ENCODE peak calls at places on chromosomes 1 and 21, in seven cellular contexts. One of them, this sample, is unnamed.

GRCh38 chr1:109534307-109534858 is 5.3 kb upstream of the GPR61 start:
- DNase-seq in A549: no peak
- DNase-seq in H54: no peak
- DNase-seq in transverse colon: no peak
- DNase-seq in heart left ventricle: no peak
- DNase-seq in endothelial cell of umbilical vein: no peak
- DNase-seq in GM12892: no peak
- DNase-seq in this sample: no peak

GRCh38 chr1:39788758-39789570 is at the start of gene BMP8B:
- DNase-seq in A549: peak; percentile 59
- DNase-seq in H54: no peak
- DNase-seq in transverse colon: peak; percentile 82
- DNase-seq in heart left ventricle: peak; percentile 62
- DNase-seq in endothelial cell of umbilical vein: no peak
- DNase-seq in GM12892: peak; percentile 73
- DNase-seq in this sample: no peak

GRCh38 chr1:97677702-97678101 is 243.1 kb downstream of the DPYD start:
- DNase-seq in A549: no peak
- DNase-seq in H54: no peak
- DNase-seq in transverse colon: no peak
- DNase-seq in heart left ventricle: no peak
- DNase-seq in endothelial cell of umbilical vein: no peak
- DNase-seq in GM12892: no peak
- DNase-seq in this sample: no peak

GRCh38 chr1:14320518-14320917 is 278.0 kb upstream of the KAZN start:
- DNase-seq in A549: no peak
- DNase-seq in H54: peak; percentile 4
- DNase-seq in transverse colon: no peak
- DNase-seq in heart left ventricle: no peak
- DNase-seq in endothelial cell of umbilical vein: no peak
- DNase-seq in GM12892: no peak
- DNase-seq in this sample: no peak

GRCh38 chr1:99820546-99820945 is 29.6 kb upstream of the AGL start:
- DNase-seq in A549: no peak
- DNase-seq in H54: no peak
- DNase-seq in transverse colon: no peak
- DNase-seq in heart left ventricle: no peak
- DNase-seq in endothelial cell of umbilical vein: no peak
- DNase-seq in GM12892: no peak
- DNase-seq in this sample: no peak

GRCh38 chr21:44012474-44013379 is 618 bp downstream of the TRAPPC10 start:
- DNase-seq in A549: peak; percentile 19
- DNase-seq in H54: peak; percentile 75
- DNase-seq in transverse colon: peak; percentile 83
- DNase-seq in heart left ventricle: peak; percentile 64
- DNase-seq in endothelial cell of umbilical vein: peak; percentile 24
- DNase-seq in GM12892: peak; percentile 83
- DNase-seq in this sample: peak; percentile 65

GRCh38 chr1:243944429-243945160 is 94.6 kb upstream of the AKT3 start:
- DNase-seq in A549: peak; percentile 69
- DNase-seq in H54: no peak
- DNase-seq in transverse colon: no peak
- DNase-seq in heart left ventricle: no peak
- DNase-seq in endothelial cell of umbilical vein: peak; percentile 28
- DNase-seq in GM12892: no peak
- DNase-seq in this sample: peak; percentile 14

GRCh38 chr1:180917306-180918065 is 4.8 kb downstream of the KIAA1614 start:
- DNase-seq in A549: peak; percentile 25
- DNase-seq in H54: no peak
- DNase-seq in transverse colon: no peak
- DNase-seq in heart left ventricle: no peak
- DNase-seq in endothelial cell of umbilical vein: no peak
- DNase-seq in GM12892: no peak
- DNase-seq in this sample: no peak

GRCh38 chr1:246113555-246114095 is 393.5 kb downstream of the SMYD3 start:
- DNase-seq in A549: no peak
- DNase-seq in H54: no peak
- DNase-seq in transverse colon: no peak
- DNase-seq in heart left ventricle: no peak
- DNase-seq in endothelial cell of umbilical vein: peak; percentile 84
- DNase-seq in GM12892: no peak
- DNase-seq in this sample: no peak

GRCh38 chr1:7407547-7407895 is 363.6 kb upstream of the VAMP3 start:
- DNase-seq in A549: no peak
- DNase-seq in H54: no peak
- DNase-seq in transverse colon: no peak
- DNase-seq in heart left ventricle: no peak
- DNase-seq in endothelial cell of umbilical vein: no peak
- DNase-seq in GM12892: no peak
- DNase-seq in this sample: no peak

GRCh38 chr1:2237773-2238172 is 9.7 kb downstream of the SKI start:
- DNase-seq in A549: no peak
- DNase-seq in H54: no peak
- DNase-seq in transverse colon: no peak
- DNase-seq in heart left ventricle: peak; percentile 10
- DNase-seq in endothelial cell of umbilical vein: no peak
- DNase-seq in GM12892: no peak
- DNase-seq in this sample: no peak

GRCh38 chr21:45154511-45155508 is 80.4 kb downstream of the ADARB1 start:
- DNase-seq in A549: no peak
- DNase-seq in H54: peak; percentile 75
- DNase-seq in transverse colon: no peak
- DNase-seq in heart left ventricle: no peak
- DNase-seq in endothelial cell of umbilical vein: no peak
- DNase-seq in GM12892: no peak
- DNase-seq in this sample: no peak

GRCh38 chr21:42837421-42838211 is 41.7 kb downstream of the WDR4 start:
- DNase-seq in A549: no peak
- DNase-seq in H54: no peak
- DNase-seq in transverse colon: no peak
- DNase-seq in heart left ventricle: no peak
- DNase-seq in endothelial cell of umbilical vein: no peak
- DNase-seq in GM12892: peak; percentile 29
- DNase-seq in this sample: no peak

GRCh38 chr1:27538793-27539192 is 48.8 kb upstream of the WASF2 start:
- DNase-seq in A549: peak; percentile 28
- DNase-seq in H54: peak; percentile 54
- DNase-seq in transverse colon: no peak
- DNase-seq in heart left ventricle: no peak
- DNase-seq in endothelial cell of umbilical vein: no peak
- DNase-seq in GM12892: no peak
- DNase-seq in this sample: no peak

GRCh38 chr1:208654241-208654640 is 410.1 kb upstream of the PLXNA2 start:
- DNase-seq in A549: peak; percentile 4
- DNase-seq in H54: no peak
- DNase-seq in transverse colon: no peak
- DNase-seq in heart left ventricle: no peak
- DNase-seq in endothelial cell of umbilical vein: peak; percentile 23
- DNase-seq in GM12892: no peak
- DNase-seq in this sample: peak; percentile 12

GRCh38 chr1:234899041-234899787 is 229.4 kb downstream of the TOMM20 start:
- DNase-seq in A549: no peak
- DNase-seq in H54: no peak
- DNase-seq in transverse colon: no peak
- DNase-seq in heart left ventricle: peak; percentile 67
- DNase-seq in endothelial cell of umbilical vein: peak; percentile 49
- DNase-seq in GM12892: no peak
- DNase-seq in this sample: peak; percentile 44
- TF ChIP-seq POLR2A in A549: no peak
- TF ChIP-seq POLR2A in H54: no peak
- TF ChIP-seq POLR2A in transverse colon: no peak
- TF ChIP-seq POLR2A in heart left ventricle: no peak
- TF ChIP-seq POLR2A in endothelial cell of umbilical vein: no peak
- TF ChIP-seq POLR2A in GM12892: no peak
- TF ChIP-seq POLR2A in this sample: no peak

DNA sequence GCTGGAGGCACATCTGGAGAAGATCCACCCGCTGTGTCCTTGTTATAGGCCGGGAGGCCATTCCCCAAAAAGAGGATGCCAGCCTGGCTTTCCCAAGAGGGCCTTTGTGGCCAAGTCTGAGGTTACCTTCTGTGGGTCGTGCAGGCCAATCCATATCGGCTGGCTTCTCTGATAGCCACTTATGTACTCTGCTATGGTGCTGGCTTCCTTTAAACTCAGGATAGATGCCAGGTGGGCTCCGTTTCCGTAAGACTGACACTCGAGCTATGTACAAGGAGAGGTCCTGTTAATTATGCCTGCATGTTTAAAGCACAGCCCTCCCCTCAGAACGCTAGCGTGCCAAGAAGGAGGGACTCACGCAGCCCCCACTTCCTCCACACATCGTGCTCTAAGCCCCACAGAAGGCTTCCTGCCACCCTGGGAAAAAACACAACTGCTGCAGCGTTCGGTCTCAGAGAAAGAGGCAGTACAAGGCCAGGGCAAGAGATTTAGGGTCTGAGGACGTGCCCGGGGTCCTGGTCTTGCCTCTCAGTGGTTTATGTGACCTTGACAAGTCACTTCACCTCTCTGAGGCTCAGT is 11.6 kb downstream of the REG4 start:
- DNase-seq in A549: no peak
- DNase-seq in H54: no peak
- DNase-seq in transverse colon: no peak
- DNase-seq in heart left ventricle: no peak
- DNase-seq in endothelial cell of umbilical vein: no peak
- DNase-seq in GM12892: no peak
- DNase-seq in this sample: no peak
- TF ChIP-seq POLR2A in A549: no peak
- TF ChIP-seq POLR2A in H54: no peak
- TF ChIP-seq POLR2A in transverse colon: no peak
- TF ChIP-seq POLR2A in heart left ventricle: no peak
- TF ChIP-seq POLR2A in endothelial cell of umbilical vein: no peak
- TF ChIP-seq POLR2A in GM12892: no peak
- TF ChIP-seq POLR2A in this sample: no peak

DNA sequence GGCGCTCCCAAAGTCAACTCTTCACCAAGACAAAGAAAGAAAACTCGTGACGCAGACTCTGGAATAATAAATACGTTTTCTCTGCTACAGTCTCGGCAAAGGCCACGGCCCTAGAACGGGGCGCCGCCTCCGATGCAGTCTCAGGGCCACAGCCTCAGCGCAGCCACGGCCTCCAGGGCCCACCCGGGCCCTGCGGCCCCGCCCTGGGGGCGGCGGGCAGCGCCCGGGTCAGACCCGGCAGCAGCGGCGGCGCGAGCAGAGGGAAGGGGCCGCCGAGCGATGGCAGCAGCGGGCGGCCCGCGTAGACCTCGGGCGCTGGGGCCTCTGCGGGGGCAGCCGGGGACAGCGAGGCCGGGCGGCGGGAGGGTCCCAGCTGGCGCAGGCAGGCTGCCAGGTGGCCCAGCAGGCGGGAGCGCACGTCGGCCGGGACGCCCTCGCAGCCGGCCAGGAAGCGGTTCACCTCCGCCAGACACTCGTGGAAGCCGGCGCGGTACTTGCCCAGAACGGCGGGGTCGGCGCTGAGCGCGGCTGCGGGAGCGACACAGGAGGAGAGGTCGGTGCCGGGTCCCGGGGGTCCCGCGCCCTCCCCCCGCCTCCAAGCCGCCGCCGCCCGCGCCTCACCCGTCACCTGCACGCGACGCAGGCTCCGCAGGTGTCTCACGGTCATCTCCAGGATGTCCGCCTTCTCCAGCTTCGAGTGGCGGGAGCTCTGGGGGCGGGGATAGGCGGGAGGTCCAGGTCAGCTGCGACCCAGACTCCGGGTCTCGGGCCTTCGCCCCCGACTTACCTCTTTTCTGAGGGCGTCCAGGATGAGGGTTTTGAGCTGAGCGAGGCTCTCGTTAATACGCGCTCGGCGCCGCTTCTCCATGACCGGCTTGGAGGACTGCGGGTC is 746 bp downstream of the HES4 start:
- DNase-seq in A549: no peak
- DNase-seq in H54: no peak
- DNase-seq in transverse colon: no peak
- DNase-seq in heart left ventricle: peak; percentile 41
- DNase-seq in endothelial cell of umbilical vein: no peak
- DNase-seq in GM12892: no peak
- DNase-seq in this sample: no peak
- TF ChIP-seq POLR2A in A549: no peak
- TF ChIP-seq POLR2A in H54: no peak
- TF ChIP-seq POLR2A in transverse colon: no peak
- TF ChIP-seq POLR2A in heart left ventricle: peak; percentile 21
- TF ChIP-seq POLR2A in endothelial cell of umbilical vein: no peak
- TF ChIP-seq POLR2A in GM12892: no peak
- TF ChIP-seq POLR2A in this sample: no peak

DNA sequence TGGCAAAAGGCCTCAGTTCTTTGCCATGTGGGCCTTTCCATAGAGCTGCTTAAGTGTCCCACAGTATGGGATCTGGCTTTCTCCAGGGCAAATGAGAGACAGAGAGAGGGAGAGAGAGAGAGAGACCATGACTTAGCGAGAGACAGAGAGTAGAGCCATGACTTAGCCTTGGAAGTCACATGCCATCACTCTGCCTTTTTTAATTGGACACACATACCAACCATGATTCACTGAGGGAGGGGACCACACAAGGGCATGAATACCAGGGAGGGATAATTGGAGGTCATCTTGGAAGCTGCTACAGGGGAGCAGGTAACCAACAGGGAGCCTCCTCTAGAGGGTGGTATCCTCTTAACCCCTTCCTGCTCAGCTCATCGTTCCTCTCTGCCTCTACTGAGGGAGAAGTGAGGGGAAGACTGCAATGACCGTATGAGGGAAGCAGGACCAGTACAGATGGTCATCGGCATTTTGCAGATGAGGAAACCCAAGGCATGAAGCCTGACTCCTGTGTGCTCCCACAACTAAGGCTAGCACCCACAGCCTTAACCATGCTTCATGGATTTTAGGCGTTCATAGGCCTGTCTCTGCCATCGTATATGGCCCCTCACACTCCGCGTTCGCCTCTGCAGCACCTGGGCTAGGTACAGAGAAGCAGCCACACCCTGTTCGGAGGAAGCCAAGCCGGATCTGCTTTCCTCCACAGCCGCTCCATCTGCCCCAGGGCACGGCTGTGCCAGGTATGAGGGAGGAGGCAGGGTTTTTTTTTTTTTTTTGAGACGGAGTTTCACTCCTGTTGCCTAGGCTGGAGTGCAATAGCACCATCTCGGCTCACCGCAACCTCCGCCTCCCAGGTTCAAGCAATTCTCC is 38.6 kb downstream of the MEF2D start:
- DNase-seq in A549: no peak
- DNase-seq in H54: no peak
- DNase-seq in transverse colon: peak; percentile 69
- DNase-seq in heart left ventricle: no peak
- DNase-seq in endothelial cell of umbilical vein: no peak
- DNase-seq in GM12892: no peak
- DNase-seq in this sample: no peak
- TF ChIP-seq POLR2A in A549: no peak
- TF ChIP-seq POLR2A in H54: no peak
- TF ChIP-seq POLR2A in transverse colon: no peak
- TF ChIP-seq POLR2A in heart left ventricle: no peak
- TF ChIP-seq POLR2A in endothelial cell of umbilical vein: no peak
- TF ChIP-seq POLR2A in GM12892: no peak
- TF ChIP-seq POLR2A in this sample: no peak

This sample was measured in HepG2.